ENCODE peak calls at places on chromosome X, in six cellular contexts. C, S, B, G, X and Q are unnamed samples.

GRCh38 chrX:76520273-76521054 is 93.0 kb downstream of the MAGEE1 start:
- DNase-seq in S (no peak), G (no peak), B (no peak), X (no peak), C (no peak), Q (no peak)

GRCh38 chrX:143082537-143082936 is 56.8 kb downstream of the SPANXN4 start:
- DNase-seq in B (no peak), S (no peak), C (no peak), G (no peak), X (no peak), Q (no peak)

GRCh38 chrX:72467171-72467570 is 105.5 kb downstream of the HDAC8 start:
- DNase-seq in B (no peak), G (no peak), S (no peak), X (no peak), C (no peak), Q (no peak)

GRCh38 chrX:35841872-35842271 is 43.7 kb downstream of the MAGEB16 start:
- DNase-seq in B (no peak), C (no peak), G (no peak), X (no peak), S (no peak), Q (no peak)

GRCh38 chrX:152220612-152221011 is 82.2 kb upstream of the MAGEA10 start:
- DNase-seq in X (no peak), B (no peak), G (no peak), S (no peak), C (no peak), Q (no peak)

GRCh38 chrX:19672211-19672814 is 157.0 kb upstream of the MAP3K15 start:
- DNase-seq in C (no peak), X (no peak), G (no peak), S (no peak), B (no peak), Q (no peak)

GRCh38 chrX:20378291-20378920 is 111.7 kb upstream of the RPS6KA3 start:
- DNase-seq in G (no peak), X (no peak), B (peak), C (no peak), S (no peak), Q (no peak)

GRCh38 chrX:10106801-10107200 is 50.0 kb upstream of the CLCN4 start:
- DNase-seq in C (no peak), G (no peak), S (no peak), X (no peak), B (no peak), Q (no peak)

GRCh38 chrX:139091878-139092277 is 380.4 kb upstream of the FGF13 start:
- DNase-seq in S (no peak), G (no peak), B (no peak), X (no peak), C (no peak), Q (no peak)

GRCh38 chrX:84735025-84735424 is 232.8 kb upstream of the HDX start:
- DNase-seq in C (no peak), S (no peak), G (no peak), B (peak), X (no peak), Q (no peak)

GRCh38 chrX:50920132-50920531 is 9.6 kb downstream of the BMP15 start:
- DNase-seq in G (peak), X (no peak), C (no peak), B (peak), S (no peak), Q (no peak)

GRCh38 chrX:15874672-15875071 is 20.1 kb upstream of the AP1S2 start:
- DNase-seq in X (no peak), C (no peak), S (no peak), B (no peak), G (no peak), Q (no peak)

GRCh38 chrX:20139966-20140365 is 1.7 kb downstream of the EIF1AX start:
- DNase-seq in C (no peak), B (peak), S (no peak), X (no peak), G (no peak), Q (no peak)

GRCh38 chrX:123814343-123814742 is 45.5 kb upstream of the XIAP start:
- DNase-seq in S (no peak), X (no peak), G (no peak), B (no peak), C (no peak), Q (no peak)

GRCh38 chrX:22686138-22686541 is 313.6 kb upstream of the DDX53 start:
- DNase-seq in S (no peak), B (peak), C (no peak), G (no peak), X (no peak), Q (peak)

GRCh38 chrX:16310326-16310725 is 143.0 kb downstream of the MAGEB17 start:
- DNase-seq in B (no peak), C (no peak), S (no peak), G (no peak), X (no peak), Q (no peak)

GRCh38 chrX:100680756-100681155 is 36.8 kb downstream of the SRPX2 start:
- DNase-seq in G (no peak), B (no peak), C (no peak), S (no peak), X (no peak), Q (no peak)

GRCh38 chrX:110162867-110163266 is 155.0 kb downstream of the AMMECR1 start:
- DNase-seq in B (no peak), C (no peak), S (no peak), X (no peak), G (no peak), Q (no peak)

GRCh38 chrX:119503484-119503861 is 35.2 kb downstream of the SLC25A5 start:
- DNase-seq in S (no peak), X (no peak), C (peak), B (peak), G (no peak), Q (peak)

GRCh38 chrX:2423293-2423692 is 77.5 kb downstream of the DHRSX start:
- DNase-seq in C (no peak), X (no peak), S (no peak), G (no peak), B (peak), Q (no peak)

GRCh38 chrX:1316527-1316926 is 20.1 kb upstream of the IL3RA start:
- DNase-seq in B (no peak), X (no peak), G (no peak), S (no peak), C (peak), Q (peak)

GRCh38 chrX:13103111-13103913 is 58.9 kb upstream of the FAM9C start:
- DNase-seq in S (no peak), G (peak), B (no peak), X (no peak), C (no peak), Q (no peak)

GRCh38 chrX:134773041-134773440 is 114.8 kb upstream of the PLAC1 start:
- DNase-seq in G (no peak), X (no peak), B (no peak), C (no peak), S (no peak), Q (no peak)

GRCh38 chrX:66760648-66761047 is 121.8 kb upstream of the EDA2R start:
- DNase-seq in X (no peak), B (no peak), G (peak), S (no peak), C (no peak), Q (no peak)

GRCh38 chrX:64975491-64975890 is 759 bp downstream of the ZC4H2 start:
- DNase-seq in B (no peak), S (peak), X (peak), G (no peak), C (peak), Q (no peak)

GRCh38 chrX:47420967-47421366 is 50.6 kb downstream of the ZNF157 start:
- DNase-seq in C (no peak), B (no peak), S (no peak), X (no peak), G (no peak), Q (no peak)

GRCh38 chrX:153827903-153828302 is 2.4 kb downstream of the PDZD4 start:
- DNase-seq in B (no peak), G (no peak), S (peak), X (no peak), C (no peak), Q (no peak)

GRCh38 chrX:22159071-22159470 is 113.6 kb upstream of the CBLL2 start:
- DNase-seq in C (no peak), G (no peak), S (no peak), X (no peak), B (peak), Q (no peak)

GRCh38 chrX:118571829-118572228 is 76.2 kb downstream of the DOCK11 start:
- DNase-seq in B (no peak), X (no peak), C (no peak), S (no peak), G (no peak), Q (no peak)

GRCh38 chrX:97398030-97398551 is 514.4 kb downstream of the RPA4 start:
- DNase-seq in G (no peak), C (no peak), X (no peak), B (peak), S (no peak), Q (no peak)

GRCh38 chrX:12080265-12080664 is 58.0 kb upstream of the FRMPD4 start:
- DNase-seq in B (peak), S (no peak), G (peak), C (no peak), X (no peak), Q (no peak)

GRCh38 chrX:154411322-154411980 is at the start of gene TAFAZZIN:
- DNase-seq in C (peak), B (peak), S (peak), G (peak), X (peak), Q (peak)

GRCh38 chrX:28595346-28595745 is 8.1 kb downstream of the IL1RAPL1 start:
- DNase-seq in X (no peak), G (no peak), S (no peak), B (no peak), C (no peak), Q (no peak)

GRCh38 chrX:137915466-137915865 is 349.5 kb downstream of the ZIC3 start:
- DNase-seq in X (no peak), C (no peak), G (no peak), S (no peak), B (no peak), Q (no peak)

GRCh38 chrX:63529961-63530360 is 178.8 kb upstream of the SPIN4 start:
- DNase-seq in C (no peak), X (no peak), G (no peak), S (no peak), B (no peak), Q (no peak)

GRCh38 chrX:44054863-44055601 is 81.8 kb upstream of the NDP start:
- DNase-seq in S (no peak), B (no peak), G (no peak), X (no peak), C (no peak), Q (no peak)
- TF ChIP-seq CTCF in S (no peak), B (no peak), G (no peak), X (no peak), C (no peak), Q (no peak)

GRCh38 chrX:71107762-71108360 is 1.3 kb upstream of the CXorf65 start:
- DNase-seq in B (no peak), S (no peak), C (no peak), X (no peak), G (peak), Q (no peak)

GRCh38 chrX:71107245-71107644 is 705 bp upstream of the CXorf65 start:
- DNase-seq in B (no peak), C (no peak), X (no peak), S (no peak), G (no peak), Q (no peak)

GRCh38 chrX:71111851-71112468 is 583 bp upstream of the IL2RG start:
- DNase-seq in X (no peak), B (no peak), S (no peak), G (no peak), C (no peak), Q (no peak)

GRCh38 chrX:71106427-71106826 is at the start of gene CXorf65:
- DNase-seq in G (peak), S (no peak), X (no peak), B (no peak), C (no peak), Q (no peak)

DNA sequence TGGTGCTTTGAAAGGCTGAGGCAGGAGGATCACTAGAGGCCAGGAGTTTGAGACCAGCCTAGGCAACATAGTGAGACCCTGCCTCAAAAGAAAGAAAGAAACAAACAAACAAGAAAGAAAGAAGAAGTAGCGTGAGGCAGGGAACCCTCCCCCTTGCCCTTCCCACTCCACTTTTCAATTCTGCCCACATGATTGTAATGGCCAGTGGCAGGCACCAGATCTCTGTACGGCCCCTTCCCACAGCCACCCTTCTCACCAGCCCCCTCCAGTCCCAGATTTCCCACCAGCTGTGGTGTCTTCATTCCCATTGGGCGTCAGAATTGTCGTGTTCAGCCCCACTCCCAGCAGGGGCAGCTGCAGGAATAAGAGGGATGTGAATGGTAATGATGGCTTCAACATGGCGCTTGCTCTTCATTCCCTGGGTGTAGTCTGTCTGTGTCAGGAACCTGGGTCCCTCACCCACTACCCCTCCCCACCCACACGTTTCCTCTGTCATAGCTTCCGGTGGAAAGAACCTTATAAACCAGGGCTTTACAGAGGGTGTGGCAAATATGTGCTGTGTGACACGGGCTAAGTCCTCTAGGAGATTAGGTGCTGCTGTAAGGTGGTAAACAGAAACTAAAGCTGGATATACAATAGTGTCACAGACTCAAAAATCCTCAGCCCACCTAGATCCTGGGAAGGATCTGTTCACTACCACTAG is at the start of gene IL2RG:
- DNase-seq in C (peak), S (no peak), G (peak), B (no peak), X (no peak), Q (no peak)
- TF ChIP-seq POLR2A in C (no peak), S (no peak), G (peak), B (no peak), X (no peak), Q (no peak)

GRCh38 chrX:38335382-38335781 is 8.1 kb upstream of the RPGR start:
- DNase-seq in G (no peak), S (no peak), X (no peak), B (no peak), C (no peak), Q (no peak)
- TF ChIP-seq CTCF in G (no peak), S (no peak), X (no peak), B (peak), C (no peak), Q (no peak)

GRCh38 chrX:129523076-129524055 is at the start of gene SMARCA1:
- DNase-seq in X (peak), B (peak), C (peak), S (peak), G (no peak), Q (peak)
- TF ChIP-seq POLR2A in X (peak), B (peak), C (no peak), S (no peak), G (no peak), Q (no peak)

DNA sequence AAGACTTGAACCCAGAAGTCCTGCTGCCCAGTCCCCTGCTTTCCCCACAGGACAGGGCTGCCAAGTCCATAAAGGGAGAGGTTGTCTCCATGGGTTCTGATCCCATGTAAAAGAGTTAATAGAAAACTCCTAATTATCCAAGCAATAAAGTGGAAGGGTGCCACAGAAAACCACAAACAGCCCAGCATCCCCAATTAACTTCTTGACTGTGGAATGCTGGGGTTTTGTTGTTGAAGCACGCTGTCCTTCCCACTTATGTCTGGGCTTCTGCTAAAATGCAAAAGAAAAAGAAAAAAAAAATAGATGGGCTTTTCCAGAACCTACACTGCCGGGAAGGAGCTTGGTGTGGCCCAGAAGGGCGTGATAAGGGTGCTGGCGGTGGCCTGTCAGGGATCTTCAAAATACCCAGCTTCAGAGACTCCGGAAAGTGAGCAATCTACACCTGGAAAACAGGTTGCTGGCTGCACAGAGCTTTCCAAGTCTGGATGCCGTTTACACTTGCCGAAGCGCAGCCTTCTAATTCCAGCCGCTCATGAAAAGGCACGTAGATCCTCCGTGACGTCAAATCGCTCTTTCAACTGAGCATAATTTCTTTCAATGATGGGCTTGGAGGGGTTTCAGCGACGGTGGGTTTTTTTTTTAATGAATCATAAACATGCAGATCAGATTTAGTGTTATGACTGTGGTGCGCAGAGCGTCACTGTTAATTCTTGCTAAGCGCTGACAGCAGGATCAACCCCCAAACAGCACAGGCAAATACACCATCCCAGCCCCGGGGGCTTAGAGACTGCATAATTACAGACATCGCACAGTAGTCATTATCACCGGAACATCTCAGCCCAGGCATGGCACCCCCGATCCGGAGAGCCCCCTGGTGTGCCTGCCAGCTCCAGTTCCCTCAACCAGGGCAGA is 197.6 kb downstream of the BCOR start:
- DNase-seq in B (no peak), G (no peak), C (no peak), S (no peak), X (no peak), Q (no peak)
- TF ChIP-seq CTCF in B (no peak), G (no peak), C (no peak), S (no peak), X (no peak), Q (no peak)

GRCh38 chrX:18424482-18425198 is 768 bp upstream of the CDKL5 start:
- DNase-seq in X (no peak), B (peak), G (peak), C (no peak), S (peak), Q (no peak)
- TF ChIP-seq POLR2A in X (no peak), B (no peak), G (no peak), C (no peak), S (no peak), Q (no peak)

GRCh38 chrX:141258080-141258479 is 15.8 kb upstream of the SPANXC start:
- DNase-seq in S (no peak), C (no peak), X (no peak), G (no peak), B (no peak), Q (no peak)
- TF ChIP-seq CTCF in S (no peak), C (no peak), X (no peak), G (no peak), B (no peak), Q (no peak)

GRCh38 chrX:54182864-54183613 is at the start of gene FAM120C:
- DNase-seq in S (peak), X (peak), B (peak), C (peak), G (peak), Q (peak)
- TF ChIP-seq POLR2A in S (no peak), X (peak), B (peak), C (no peak), G (no peak), Q (no peak)

DNA sequence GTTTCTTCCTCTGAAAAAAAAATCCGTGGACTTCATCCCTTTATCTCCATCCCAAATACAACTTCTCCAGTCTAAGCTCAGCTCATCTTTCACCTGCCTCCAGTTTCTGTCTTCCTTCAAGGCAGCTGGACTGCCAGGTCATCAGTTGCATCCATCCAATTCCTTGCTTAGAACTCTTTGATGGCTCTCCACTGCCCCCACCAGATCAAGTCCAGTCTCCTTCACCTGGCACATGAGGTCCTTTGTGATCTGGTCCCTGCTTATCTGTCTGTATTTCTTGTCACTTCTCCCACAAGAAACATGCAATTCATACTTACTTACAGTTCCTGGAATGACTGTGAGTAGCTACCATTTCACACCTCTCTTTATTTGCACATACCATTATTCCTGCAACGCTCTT is 33.8 kb downstream of the OTUD6A start:
- DNase-seq in B (peak), X (no peak), C (no peak), G (peak), S (no peak), Q (no peak)
- TF ChIP-seq CTCF in B (peak), X (peak), C (no peak), G (peak), S (no peak), Q (no peak)

DNA sequence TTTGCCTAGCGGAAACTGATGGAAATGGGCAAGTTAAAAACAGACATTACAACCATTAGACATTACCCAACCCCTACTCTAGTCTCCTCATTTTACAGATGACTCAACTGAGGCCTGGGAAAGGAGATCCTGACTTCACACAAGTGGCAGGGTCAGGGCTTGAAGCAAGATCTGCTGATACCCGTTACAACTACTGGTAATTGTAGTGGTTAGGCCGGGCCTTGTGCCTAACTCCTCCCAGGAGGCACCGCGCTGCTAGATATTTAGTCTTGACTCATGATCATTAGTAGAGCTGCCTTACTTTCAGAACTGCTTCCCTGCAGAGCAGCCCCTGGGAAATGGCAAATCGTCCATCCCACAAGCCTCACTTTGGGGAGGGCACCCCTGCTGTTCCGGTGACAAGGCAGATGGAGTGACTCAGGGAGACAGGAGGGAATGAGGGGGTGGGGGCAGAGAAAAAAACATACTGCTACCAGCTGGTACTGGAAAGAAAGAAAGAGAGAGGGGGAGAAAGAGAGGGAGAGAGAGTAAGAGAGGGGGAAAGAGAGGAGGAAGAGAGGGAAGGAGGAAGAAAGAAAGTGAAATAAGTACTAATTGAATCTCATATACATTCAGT is 12.2 kb downstream of the ARHGEF6 start:
- DNase-seq in G (peak), X (no peak), S (peak), C (no peak), B (peak), Q (peak)
- TF ChIP-seq POLR2A in G (peak), X (no peak), S (no peak), C (no peak), B (no peak), Q (no peak)